ENCODE peak calls at places on chromosome 5, in five cellular contexts. One of them, this sample, is unnamed.

GRCh38 chr5:83050723-83051340 is 26.4 kb downstream of the TMEM167A start:
- DNase-seq in upper lobe of left lung: no peak
- DNase-seq in transverse colon: no peak
- DNase-seq in A549: no peak
- DNase-seq in ovary: no peak
- DNase-seq in this sample: no peak

GRCh38 chr5:113089653-113090335 is 113.2 kb downstream of the DCP2 start:
- DNase-seq in A549: no peak
- DNase-seq in upper lobe of left lung: no peak
- DNase-seq in ovary: no peak
- DNase-seq in transverse colon: no peak
- DNase-seq in this sample: no peak

GRCh38 chr5:143586781-143587362 is 183.4 kb upstream of the NR3C1 start:
- DNase-seq in ovary: no peak
- DNase-seq in upper lobe of left lung: no peak
- DNase-seq in A549: no peak
- DNase-seq in transverse colon: no peak
- DNase-seq in this sample: no peak

GRCh38 chr5:91875133-91875779 is 492.1 kb upstream of the ARRDC3 start:
- DNase-seq in upper lobe of left lung: no peak
- DNase-seq in A549: no peak
- DNase-seq in ovary: no peak
- DNase-seq in transverse colon: no peak
- DNase-seq in this sample: no peak

GRCh38 chr5:81006955-81007636 is 46.9 kb downstream of the RASGRF2 start:
- DNase-seq in upper lobe of left lung: no peak
- DNase-seq in ovary: no peak
- DNase-seq in A549: no peak
- DNase-seq in transverse colon: no peak
- DNase-seq in this sample: no peak

GRCh38 chr5:61089351-61089750 is 72.9 kb downstream of the SMIM15 start:
- DNase-seq in ovary: no peak
- DNase-seq in A549: no peak
- DNase-seq in upper lobe of left lung: no peak
- DNase-seq in transverse colon: no peak
- DNase-seq in this sample: no peak

GRCh38 chr5:76245571-76245970 is 157.5 kb upstream of the IQGAP2 start:
- DNase-seq in upper lobe of left lung: no peak
- DNase-seq in transverse colon: no peak
- DNase-seq in A549: no peak
- DNase-seq in ovary: no peak
- DNase-seq in this sample: no peak

GRCh38 chr5:168649306-168649705 is 70.1 kb upstream of the PANK3 start:
- DNase-seq in upper lobe of left lung: no peak
- DNase-seq in ovary: no peak
- DNase-seq in A549: no peak
- DNase-seq in transverse colon: no peak
- DNase-seq in this sample: no peak

GRCh38 chr5:179404321-179405053 is 59.2 kb upstream of the ADAMTS2 start:
- DNase-seq in upper lobe of left lung: no peak
- DNase-seq in transverse colon: no peak
- DNase-seq in ovary: no peak
- DNase-seq in A549: no peak
- DNase-seq in this sample: no peak

GRCh38 chr5:42982107-42982622 is 58.0 kb downstream of the ANXA2R start:
- DNase-seq in transverse colon: no peak
- DNase-seq in upper lobe of left lung: peak
- DNase-seq in ovary: no peak
- DNase-seq in A549: no peak
- DNase-seq in this sample: no peak

GRCh38 chr5:112931473-112931872 is 9.4 kb upstream of the REEP5 start:
- DNase-seq in upper lobe of left lung: no peak
- DNase-seq in A549: no peak
- DNase-seq in ovary: no peak
- DNase-seq in transverse colon: no peak
- DNase-seq in this sample: no peak

GRCh38 chr5:149878371-149878770 is 66.2 kb downstream of the PDE6A start:
- DNase-seq in A549: no peak
- DNase-seq in ovary: no peak
- DNase-seq in upper lobe of left lung: peak
- DNase-seq in transverse colon: peak
- DNase-seq in this sample: no peak

GRCh38 chr5:113162770-113163169 is 186.2 kb downstream of the DCP2 start:
- DNase-seq in transverse colon: no peak
- DNase-seq in A549: no peak
- DNase-seq in upper lobe of left lung: no peak
- DNase-seq in ovary: no peak
- DNase-seq in this sample: no peak

GRCh38 chr5:111366388-111366787 is 142.2 kb downstream of the CAMK4 start:
- DNase-seq in transverse colon: no peak
- DNase-seq in ovary: no peak
- DNase-seq in A549: no peak
- DNase-seq in upper lobe of left lung: no peak
- DNase-seq in this sample: no peak

GRCh38 chr5:135989686-135990085 is 34.9 kb upstream of the LECT2 start:
- DNase-seq in A549: no peak
- DNase-seq in ovary: no peak
- DNase-seq in transverse colon: no peak
- DNase-seq in upper lobe of left lung: no peak
- DNase-seq in this sample: no peak

GRCh38 chr5:54463696-54464095 is 8.2 kb downstream of the HSPB3 start:
- DNase-seq in upper lobe of left lung: no peak
- DNase-seq in transverse colon: no peak
- DNase-seq in A549: no peak
- DNase-seq in ovary: no peak
- DNase-seq in this sample: no peak

GRCh38 chr5:81779125-81779934 is 28.4 kb upstream of the SSBP2 start:
- DNase-seq in upper lobe of left lung: peak
- DNase-seq in ovary: peak
- DNase-seq in A549: no peak
- DNase-seq in transverse colon: peak
- DNase-seq in this sample: peak

GRCh38 chr5:88322785-88323184 is 54.1 kb upstream of the TMEM161B start:
- DNase-seq in upper lobe of left lung: no peak
- DNase-seq in A549: no peak
- DNase-seq in ovary: no peak
- DNase-seq in transverse colon: no peak
- DNase-seq in this sample: no peak

GRCh38 chr5:175867587-175868347 is 3.6 kb upstream of the CPLX2 start:
- DNase-seq in upper lobe of left lung: no peak
- DNase-seq in ovary: no peak
- DNase-seq in A549: peak
- DNase-seq in transverse colon: peak
- DNase-seq in this sample: no peak

DNA sequence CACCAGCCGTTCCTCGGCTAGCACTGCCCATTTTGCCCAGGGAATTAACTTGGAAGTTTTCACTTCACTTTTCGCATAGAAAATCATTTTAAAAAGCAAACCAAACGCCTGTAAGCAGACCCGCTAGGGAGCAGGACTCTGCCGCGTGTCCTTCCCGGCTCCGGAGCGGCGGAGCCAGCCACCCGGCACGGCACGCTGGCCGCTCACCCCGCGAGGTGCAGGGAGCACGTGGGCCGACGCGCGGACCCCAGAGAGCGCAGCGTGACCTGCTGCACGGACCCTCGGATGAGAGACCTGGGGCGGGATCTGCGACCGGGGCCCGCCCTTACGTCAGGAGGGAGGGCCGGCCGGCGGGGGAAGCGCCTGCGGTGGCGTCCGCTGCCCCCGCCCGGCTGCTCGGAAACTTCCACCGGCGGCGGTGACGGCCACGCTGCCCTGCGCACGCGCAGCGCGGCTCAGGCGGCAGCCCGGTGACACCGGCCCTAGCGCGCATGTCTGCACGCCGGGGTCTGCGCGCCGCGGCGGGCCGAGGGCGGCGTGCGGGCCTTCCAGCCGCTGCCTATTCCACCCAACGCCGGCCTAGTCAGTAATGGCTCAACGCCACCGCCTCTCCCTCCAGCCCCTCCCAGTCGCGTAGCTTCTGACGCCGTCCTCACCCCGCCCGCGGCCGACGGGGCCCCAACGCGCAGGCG is 504 bp upstream of the TENT4A start:
- DNase-seq in ovary: peak
- DNase-seq in upper lobe of left lung: peak
- DNase-seq in transverse colon: peak
- DNase-seq in A549: peak
- DNase-seq in this sample: peak
- TF ChIP-seq POLR2A in ovary: peak
- TF ChIP-seq POLR2A in upper lobe of left lung: peak
- TF ChIP-seq POLR2A in transverse colon: peak
- TF ChIP-seq POLR2A in A549: peak
- TF ChIP-seq POLR2A in this sample: no peak

DNA sequence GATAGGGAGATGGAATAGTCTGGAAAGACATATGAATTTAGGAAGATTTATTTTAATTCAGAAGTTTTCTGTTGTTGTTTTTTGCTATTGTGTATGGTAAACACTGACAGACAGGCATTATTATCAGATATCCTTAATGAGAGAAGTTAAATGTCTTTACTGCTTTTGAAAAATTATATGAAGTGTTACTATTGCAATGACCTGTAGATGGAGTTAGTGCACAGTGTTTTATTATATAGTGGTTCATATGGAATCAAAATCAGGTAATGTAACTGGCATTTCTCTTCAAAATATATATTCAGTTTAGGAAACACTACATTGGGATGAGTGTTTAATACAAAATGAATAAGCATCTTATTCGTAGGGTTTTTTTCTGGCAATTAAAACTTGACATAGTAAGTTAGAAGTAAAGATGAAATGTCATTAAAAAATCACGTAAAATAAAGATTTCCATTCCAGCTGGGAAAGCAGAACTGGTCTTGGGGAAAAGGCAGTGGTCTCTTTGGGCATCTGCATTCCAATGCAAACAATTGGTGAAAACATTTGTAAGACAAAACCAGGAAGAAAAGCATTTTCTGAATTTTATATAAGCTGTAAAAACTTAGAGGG is 3.9 kb downstream of the GABRA1 start:
- DNase-seq in transverse colon: no peak
- DNase-seq in A549: peak
- DNase-seq in ovary: no peak
- DNase-seq in upper lobe of left lung: no peak
- DNase-seq in this sample: no peak
- TF ChIP-seq CTCF in transverse colon: no peak
- TF ChIP-seq CTCF in A549: peak
- TF ChIP-seq CTCF in ovary: no peak
- TF ChIP-seq CTCF in upper lobe of left lung: no peak
- TF ChIP-seq CTCF in this sample: no peak

GRCh38 chr5:137845472-137845871 is 22.2 kb upstream of the MYOT start:
- DNase-seq in ovary: no peak
- DNase-seq in A549: no peak
- DNase-seq in upper lobe of left lung: no peak
- DNase-seq in transverse colon: no peak
- DNase-seq in this sample: no peak
- TF ChIP-seq EP300 in ovary: no peak
- TF ChIP-seq EP300 in A549: no peak
- TF ChIP-seq EP300 in upper lobe of left lung: no peak
- TF ChIP-seq EP300 in transverse colon: no peak
- TF ChIP-seq EP300 in this sample: no peak

GRCh38 chr5:133113331-133114061 is 61.7 kb downstream of the HSPA4 start:
- DNase-seq in A549: no peak
- DNase-seq in ovary: no peak
- DNase-seq in upper lobe of left lung: no peak
- DNase-seq in transverse colon: no peak
- DNase-seq in this sample: no peak

GRCh38 chr5:133110709-133111108 is 58.9 kb downstream of the HSPA4 start:
- DNase-seq in ovary: no peak
- DNase-seq in transverse colon: no peak
- DNase-seq in upper lobe of left lung: no peak
- DNase-seq in A549: no peak
- DNase-seq in this sample: no peak

GRCh38 chr5:133109655-133110483 is 58.1 kb downstream of the HSPA4 start:
- DNase-seq in transverse colon: no peak
- DNase-seq in upper lobe of left lung: no peak
- DNase-seq in ovary: no peak
- DNase-seq in A549: no peak
- DNase-seq in this sample: no peak

GRCh38 chr5:133112026-133112660 is 60.3 kb downstream of the HSPA4 start:
- DNase-seq in upper lobe of left lung: no peak
- DNase-seq in transverse colon: no peak
- DNase-seq in A549: no peak
- DNase-seq in ovary: no peak
- DNase-seq in this sample: no peak

DNA sequence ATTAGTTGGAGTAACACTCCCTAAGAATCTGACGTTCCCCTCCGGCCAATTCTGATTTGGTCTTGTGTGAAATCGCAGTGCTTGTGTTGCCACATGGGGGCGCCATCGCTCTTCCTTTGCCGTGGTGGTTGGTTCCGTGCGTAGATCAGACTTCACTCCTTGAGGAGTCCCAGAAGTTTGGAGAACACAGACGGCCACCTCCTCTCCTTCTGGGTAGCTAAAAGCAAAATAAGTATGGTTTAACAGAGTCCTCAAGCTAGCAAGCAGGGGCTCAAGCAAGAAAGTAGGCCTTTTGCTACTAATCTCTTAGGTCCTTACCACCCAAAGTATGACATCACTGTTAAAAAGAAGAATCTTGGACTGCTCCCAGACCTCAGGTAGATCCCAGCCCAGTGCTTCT is 59.5 kb downstream of the HSPA4 start:
- DNase-seq in A549: peak
- DNase-seq in upper lobe of left lung: peak
- DNase-seq in ovary: peak
- DNase-seq in transverse colon: peak
- DNase-seq in this sample: peak
- TF ChIP-seq POLR2A in A549: no peak
- TF ChIP-seq POLR2A in upper lobe of left lung: no peak
- TF ChIP-seq POLR2A in ovary: no peak
- TF ChIP-seq POLR2A in transverse colon: no peak
- TF ChIP-seq POLR2A in this sample: no peak

GRCh38 chr5:9924614-9925013 is 294.5 kb upstream of the TAS2R1 start:
- DNase-seq in upper lobe of left lung: peak
- DNase-seq in ovary: no peak
- DNase-seq in transverse colon: no peak
- DNase-seq in A549: peak
- DNase-seq in this sample: no peak

GRCh38 chr5:9919306-9920030 is 289.3 kb upstream of the TAS2R1 start:
- DNase-seq in ovary: no peak
- DNase-seq in upper lobe of left lung: no peak
- DNase-seq in transverse colon: no peak
- DNase-seq in A549: no peak
- DNase-seq in this sample: no peak

GRCh38 chr5:9927106-9927505 is 297.0 kb upstream of the TAS2R1 start:
- DNase-seq in A549: no peak
- DNase-seq in upper lobe of left lung: no peak
- DNase-seq in transverse colon: no peak
- DNase-seq in ovary: no peak
- DNase-seq in this sample: no peak

GRCh38 chr5:9920696-9921095 is 290.5 kb upstream of the TAS2R1 start:
- DNase-seq in A549: no peak
- DNase-seq in upper lobe of left lung: no peak
- DNase-seq in ovary: no peak
- DNase-seq in transverse colon: no peak
- DNase-seq in this sample: no peak

GRCh38 chr5:9922719-9923118 is 292.6 kb upstream of the TAS2R1 start:
- DNase-seq in A549: no peak
- DNase-seq in upper lobe of left lung: no peak
- DNase-seq in ovary: no peak
- DNase-seq in transverse colon: no peak
- DNase-seq in this sample: no peak
- TF ChIP-seq CTCF in A549: peak
- TF ChIP-seq CTCF in upper lobe of left lung: no peak
- TF ChIP-seq CTCF in ovary: no peak
- TF ChIP-seq CTCF in transverse colon: no peak
- TF ChIP-seq CTCF in this sample: no peak